ENCODE peak calls at places on chromosomes 3 and 15, in nine cellular contexts. R, H, V, L, X, U, Z, A and Y are unnamed samples.

GRCh38 chr3:124786491-124787241 is 56.4 kb downstream of the UMPS start:
- DNase-seq in H (peak; percentile 66), X (no peak), A (no peak), R (no peak), V (no peak), L (no peak), Z (no peak), U (no peak), Y (no peak)

GRCh38 chr15:44584162-44584749 is 47.3 kb downstream of the EIF3J start:
- DNase-seq in U (no peak), V (peak; percentile 23), A (peak; percentile 22), R (no peak), X (peak; percentile 67), L (peak; percentile 39), H (peak; percentile 62), Z (peak; percentile 59), Y (peak; percentile 53)

GRCh38 chr3:37309945-37310665 is 135.7 kb upstream of the LRRFIP2 start:
- DNase-seq in R (no peak), H (no peak), Z (no peak), V (no peak), A (no peak), X (no peak), L (no peak), U (no peak), Y (no peak)

GRCh38 chr3:69855436-69856162 is 116.3 kb downstream of the MITF start:
- DNase-seq in X (no peak), R (peak; percentile 4), A (no peak), Z (no peak), H (peak; percentile 53), U (no peak), V (no peak), L (no peak), Y (peak; percentile 35)

GRCh38 chr3:81425198-81425868 is 336.1 kb downstream of the GBE1 start:
- DNase-seq in U (no peak), X (no peak), H (no peak), L (no peak), V (no peak), A (no peak), R (no peak), Z (no peak), Y (no peak)

GRCh38 chr15:91055548-91056331 is 33.3 kb upstream of the VPS33B start:
- DNase-seq in U (peak; percentile 18), R (peak; percentile 81), L (peak; percentile 61), X (peak; percentile 74), V (no peak), Z (peak; percentile 39), A (no peak), H (peak; percentile 85), Y (peak; percentile 59)

GRCh38 chr15:45918839-45919238 is 284.0 kb downstream of the SQOR start:
- DNase-seq in R (no peak), H (no peak), L (no peak), Z (no peak), A (no peak), X (no peak), U (no peak), V (no peak), Y (no peak)

GRCh38 chr15:34329006-34329405 is 8.6 kb downstream of the SLC12A6 start:
- DNase-seq in R (no peak), H (no peak), A (no peak), Z (no peak), U (no peak), V (no peak), X (no peak), L (no peak), Y (no peak)

GRCh38 chr3:155244206-155244605 is 49.3 kb downstream of the STRIT1 start:
- DNase-seq in R (no peak), A (no peak), H (no peak), V (no peak), L (no peak), U (no peak), Z (no peak), X (no peak), Y (no peak)

GRCh38 chr3:193595939-193596487 is 3.0 kb downstream of the OPA1 start:
- DNase-seq in V (no peak), R (no peak), U (no peak), Z (no peak), X (no peak), A (no peak), H (no peak), L (no peak), Y (no peak)

GRCh38 chr3:73448761-73449290 is 175.9 kb downstream of the PDZRN3 start:
- DNase-seq in L (no peak), V (no peak), X (no peak), U (no peak), H (no peak), A (no peak), Z (no peak), R (no peak), Y (no peak)

GRCh38 chr3:65936908-65937638 is 101.6 kb downstream of the MAGI1 start:
- DNase-seq in Z (no peak), U (no peak), R (peak; percentile 38), A (no peak), V (no peak), X (no peak), L (no peak), H (no peak), Y (no peak)

GRCh38 chr3:139124197-139124596 is 79.5 kb upstream of the PRR23C start:
- DNase-seq in R (no peak), X (no peak), V (no peak), L (no peak), A (no peak), H (no peak), U (no peak), Z (no peak), Y (no peak)

GRCh38 chr3:171183042-171183441 is 156.5 kb upstream of the SLC2A2 start:
- DNase-seq in L (peak; percentile 44), X (no peak), Z (no peak), A (no peak), V (no peak), U (no peak), R (no peak), H (peak; percentile 61), Y (no peak)

GRCh38 chr3:64454768-64455167 is 229.5 kb upstream of the PRICKLE2 start:
- DNase-seq in X (no peak), V (no peak), L (no peak), H (no peak), U (no peak), R (no peak), Z (no peak), A (no peak), Y (no peak)

GRCh38 chr15:41936649-41937567 is 35.4 kb downstream of the EHD4 start:
- DNase-seq in A (peak; percentile 74), L (peak; percentile 31), X (no peak), H (no peak), R (no peak), U (no peak), Z (peak; percentile 88), V (peak; percentile 65), Y (no peak)

GRCh38 chr3:123113889-123114450 is 47.1 kb downstream of the PDIA5 start:
- DNase-seq in U (no peak), V (no peak), Z (no peak), X (no peak), R (no peak), L (no peak), H (no peak), A (no peak), Y (no peak)

GRCh38 chr3:65851827-65852226 is 186.9 kb downstream of the MAGI1 start:
- DNase-seq in L (no peak), Z (no peak), H (no peak), A (no peak), U (no peak), R (no peak), V (no peak), X (no peak), Y (no peak)

GRCh38 chr3:15284121-15284889 is 48.1 kb downstream of the SH3BP5 start:
- DNase-seq in L (peak; percentile 68), X (no peak), H (no peak), Z (no peak), R (no peak), A (no peak), V (no peak), U (no peak), Y (no peak)